ENCODE peak calls at places on chromosomes 6 and 20, in four cellular contexts. P is occipital lobe; V is stimulated activated naive CD4-positive, alpha-beta T cell; I is fibroblast of villous mesenchyme. J is an unnamed sample.

GRCh38 chr6:124676033-124676432 is 286.2 kb upstream of the RNF217 start:
- DNase-seq in P (no peak), V (no peak), I (peak; percentile 35), J (no peak)

GRCh38 chr6:159151266-159151855 is 17.8 kb upstream of the FNDC1 start:
- DNase-seq in P (no peak), V (peak; percentile 21), I (peak; percentile 66), J (no peak)

GRCh38 chr20:1720226-1720625 is 62.6 kb upstream of the SIRPG start:
- DNase-seq in P (no peak), V (no peak), I (no peak), J (no peak)

GRCh38 chr6:21538186-21538798 is 55.3 kb upstream of the SOX4 start:
- DNase-seq in P (no peak), V (no peak), I (no peak), J (no peak)

GRCh38 chr6:134849920-134850447 is 99.9 kb downstream of the ALDH8A1 start:
- DNase-seq in P (no peak), V (no peak), I (no peak), J (no peak)

GRCh38 chr6:113995632-113996031 is 24.7 kb upstream of the HDAC2 start:
- DNase-seq in P (peak; percentile 63), V (no peak), I (peak; percentile 94), J (peak; percentile 52)

GRCh38 chr20:17612975-17613327 is 43.1 kb downstream of the DSTN start:
- DNase-seq in P (no peak), V (no peak), I (no peak), J (no peak)

GRCh38 chr20:45963059-45964011 is 8.7 kb downstream of the ZNF335 start:
- DNase-seq in P (no peak), V (no peak), I (peak; percentile 62), J (no peak)

GRCh38 chr6:66849843-66850242 is 1142.8 kb upstream of the EYS start:
- DNase-seq in P (no peak), V (no peak), I (no peak), J (no peak)

GRCh38 chr6:167141667-167142432 is 15.9 kb downstream of the GPR31 start:
- DNase-seq in P (no peak), V (no peak), I (peak; percentile 26), J (peak; percentile 41)

GRCh38 chr6:43823879-43824740 is 54.1 kb downstream of the VEGFA start:
- DNase-seq in P (no peak), V (no peak), I (no peak), J (no peak)

GRCh38 chr6:113184291-113184690 is 672.9 kb upstream of the MARCKS start:
- DNase-seq in P (no peak), V (no peak), I (peak; percentile 34), J (no peak)

GRCh38 chr20:57939499-57939898 is 229.7 kb upstream of the PMEPA1 start:
- DNase-seq in P (no peak), V (no peak), I (no peak), J (no peak)

GRCh38 chr6:55474386-55474785 is 104.6 kb downstream of the HMGCLL1 start:
- DNase-seq in P (no peak), V (no peak), I (no peak), J (no peak)

GRCh38 chr6:10719386-10720228 is 3.3 kb upstream of the TMEM14C start:
- DNase-seq in P (no peak), V (peak; percentile 25), I (peak; percentile 18), J (no peak)

GRCh38 chr6:32816746-32817204 is at the start of gene HLA-DOB:
- DNase-seq in P (no peak), V (no peak), I (peak; percentile 21), J (no peak)

GRCh38 chr20:41058007-41058673 is 29.5 kb downstream of the TOP1 start:
- DNase-seq in P (no peak), V (no peak), I (peak; percentile 59), J (no peak)

GRCh38 chr6:104688283-104688969 is 171.3 kb downstream of the HACE1 start:
- DNase-seq in P (no peak), V (no peak), I (no peak), J (no peak)

GRCh38 chr20:40446868-40447267 is 242.2 kb downstream of the MAFB start:
- DNase-seq in P (no peak), V (no peak), I (no peak), J (no peak)

GRCh38 chr6:13624871-13625288 is 9.7 kb downstream of the NOL7 start:
- DNase-seq in P (no peak), V (no peak), I (peak; percentile 27), J (no peak)

GRCh38 chr20:4371623-4372246 is 350.0 kb upstream of the PRND start:
- DNase-seq in P (no peak), V (no peak), I (no peak), J (no peak)

GRCh38 chr20:41349943-41350342 is 9.3 kb downstream of the LPIN3 start:
- DNase-seq in P (no peak), V (no peak), I (no peak), J (no peak)